ENCODE peak calls at places on chromosome 1, in ten cellular contexts. V, J, Z, O, C, L, M, X, D and T are unnamed samples.

GRCh38 chr1:177873238-177873637 is 96.6 kb downstream of the SEC16B start:
- DNase-seq in V (no peak), J (peak; percentile 94), Z (peak; percentile 77), O (peak; percentile 92), C (no peak), L (no peak), M (peak; percentile 90), X (no peak), D (no peak), T (no peak)

GRCh38 chr1:220458936-220459335 is 69.0 kb upstream of the MARK1 start:
- DNase-seq in V (no peak), J (no peak), Z (no peak), O (peak; percentile 22), C (no peak), L (no peak), M (peak; percentile 44), X (no peak), D (no peak), T (no peak)

GRCh38 chr1:145782166-145783099 is 41.5 kb downstream of the RNF115 start:
- DNase-seq in V (no peak), J (peak; percentile 94), Z (peak; percentile 69), O (peak; percentile 94), C (no peak), L (no peak), M (peak; percentile 71), X (no peak), D (no peak), T (no peak)

GRCh38 chr1:173527151-173527826 is 50.2 kb downstream of the PRDX6 start:
- DNase-seq in V (no peak), J (peak; percentile 81), Z (no peak), O (peak; percentile 83), C (no peak), L (no peak), M (peak; percentile 79), X (no peak), D (no peak), T (no peak)

GRCh38 chr1:1109743-1110142 is 6.1 kb downstream of the C1orf159 start:
- DNase-seq in V (no peak), J (no peak), Z (no peak), O (no peak), C (no peak), L (no peak), M (no peak), X (peak; percentile 77), D (no peak), T (no peak)

GRCh38 chr1:109821221-109821669 is 57.5 kb upstream of the EPS8L3 start:
- DNase-seq in V (peak; percentile 84), J (peak; percentile 99), Z (peak; percentile 83), O (peak; percentile 93), C (peak; percentile 34), L (peak; percentile 78), M (peak; percentile 88), X (no peak), D (no peak), T (no peak)

GRCh38 chr1:110173466-110174117 is 23.3 kb downstream of the SLC6A17 start:
- DNase-seq in V (no peak), J (no peak), Z (no peak), O (no peak), C (no peak), L (no peak), M (peak; percentile 46), X (no peak), D (no peak), T (no peak)

GRCh38 chr1:6574025-6574620 is 5.7 kb upstream of the ZBTB48 start:
- DNase-seq in V (no peak), J (no peak), Z (no peak), O (no peak), C (no peak), L (no peak), M (no peak), X (no peak), D (no peak), T (no peak)

DNA sequence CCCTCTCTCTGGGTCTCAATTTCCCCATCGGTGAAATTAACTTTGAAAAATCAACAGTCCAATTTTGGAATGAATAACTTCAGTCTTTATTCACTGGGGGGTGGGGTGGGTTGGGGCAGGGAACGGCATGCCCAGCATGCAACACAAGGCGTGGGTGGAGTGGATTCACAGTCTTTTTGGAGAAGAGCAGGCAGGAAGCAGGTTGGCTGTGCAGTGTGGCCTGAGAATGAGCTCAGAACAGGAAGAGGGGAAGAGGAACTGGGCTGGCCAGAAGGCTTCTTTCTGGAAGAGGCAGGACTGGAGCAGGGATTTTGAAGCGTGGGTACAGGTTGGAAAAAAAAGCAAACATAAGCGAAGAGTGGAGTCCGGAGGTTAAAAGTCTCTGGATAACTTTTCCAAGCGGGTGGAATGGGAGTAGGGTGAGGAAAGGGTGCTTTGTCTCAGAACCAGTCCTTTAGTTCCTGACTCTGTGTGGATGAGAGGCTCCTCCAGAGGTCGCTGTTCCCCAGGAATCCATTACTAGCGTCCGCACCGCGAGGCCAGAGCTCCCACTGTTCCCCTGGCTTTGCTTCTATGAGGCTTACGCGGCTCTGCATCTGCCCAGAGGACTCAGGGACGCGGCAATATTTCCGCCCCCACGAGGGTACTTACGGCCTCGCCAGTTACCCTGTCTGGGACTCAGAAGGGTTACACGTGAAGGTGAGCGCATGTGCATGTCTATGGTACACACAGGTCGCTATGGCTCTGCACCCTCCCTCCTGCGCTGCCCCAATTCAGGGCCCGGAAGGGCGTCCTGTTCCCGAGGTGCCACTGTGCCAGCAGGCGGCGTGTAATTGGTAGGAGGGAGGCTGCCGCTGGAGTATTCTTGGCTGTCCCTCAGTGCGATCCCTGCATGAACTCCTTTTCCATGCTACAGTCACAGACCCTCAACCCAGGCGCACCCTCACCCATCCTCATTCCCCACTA is 5.5 kb upstream of the FOXD2 start:
- DNase-seq in V (peak; percentile 89), J (peak; percentile 82), Z (no peak), O (peak; percentile 82), C (peak; percentile 78), L (peak; percentile 80), M (peak; percentile 76), X (peak; percentile 86), D (peak; percentile 85), T (peak; percentile 90)
- TF ChIP-seq CTCF in V (peak; percentile 81), J (peak; percentile 88), Z (peak; percentile 88), O (peak; percentile 84), C (peak; percentile 74), L (no peak), M (peak; percentile 83), X (peak; percentile 53), D (peak; percentile 74), T (peak; percentile 86)

GRCh38 chr1:21174638-21175323 is 1.9 kb downstream of the EIF4G3 start:
- DNase-seq in V (no peak), J (peak; percentile 83), Z (peak; percentile 30), O (peak; percentile 73), C (no peak), L (no peak), M (peak; percentile 79), X (no peak), D (no peak), T (no peak)

GRCh38 chr1:21174230-21174629 is 2.5 kb downstream of the EIF4G3 start:
- DNase-seq in V (no peak), J (no peak), Z (no peak), O (no peak), C (no peak), L (no peak), M (no peak), X (no peak), D (no peak), T (no peak)

GRCh38 chr1:21175670-21176581 is 771 bp downstream of the EIF4G3 start:
- DNase-seq in V (peak; percentile 78), J (no peak), Z (no peak), O (no peak), C (peak; percentile 23), L (no peak), M (peak; percentile 40), X (peak; percentile 37), D (peak; percentile 51), T (peak; percentile 52)

GRCh38 chr1:21175324-21175669 is 1.4 kb downstream of the EIF4G3 start:
- DNase-seq in V (peak; percentile 74), J (peak; percentile 57), Z (no peak), O (peak; percentile 44), C (peak; percentile 63), L (peak; percentile 66), M (peak; percentile 59), X (peak; percentile 49), D (no peak), T (no peak)

GRCh38 chr1:21176589-21177555 is at the start of gene EIF4G3:
- DNase-seq in V (peak; percentile 98), J (peak; percentile 93), Z (peak; percentile 93), O (peak; percentile 95), C (peak; percentile 100), L (peak; percentile 98), M (peak; percentile 97), X (peak; percentile 99), D (peak; percentile 98), T (peak; percentile 100)
- TF ChIP-seq CTCF in V (no peak), J (no peak), Z (no peak), O (no peak), C (no peak), L (no peak), M (no peak), X (no peak), D (no peak), T (no peak)

GRCh38 chr1:236166041-236166440 is 23.7 kb downstream of the GPR137B start:
- DNase-seq in V (no peak), J (no peak), Z (no peak), O (no peak), C (no peak), L (no peak), M (no peak), X (no peak), D (no peak), T (no peak)

GRCh38 chr1:236172041-236172579 is 29.8 kb downstream of the GPR137B start:
- DNase-seq in V (no peak), J (peak; percentile 31), Z (no peak), O (no peak), C (no peak), L (no peak), M (no peak), X (no peak), D (no peak), T (no peak)

GRCh38 chr1:236167154-236167553 is 24.8 kb downstream of the GPR137B start:
- DNase-seq in V (no peak), J (no peak), Z (no peak), O (no peak), C (no peak), L (no peak), M (no peak), X (no peak), D (no peak), T (no peak)

GRCh38 chr1:236167578-236167977 is 25.2 kb downstream of the GPR137B start:
- DNase-seq in V (no peak), J (no peak), Z (no peak), O (no peak), C (no peak), L (no peak), M (no peak), X (no peak), D (no peak), T (no peak)

DNA sequence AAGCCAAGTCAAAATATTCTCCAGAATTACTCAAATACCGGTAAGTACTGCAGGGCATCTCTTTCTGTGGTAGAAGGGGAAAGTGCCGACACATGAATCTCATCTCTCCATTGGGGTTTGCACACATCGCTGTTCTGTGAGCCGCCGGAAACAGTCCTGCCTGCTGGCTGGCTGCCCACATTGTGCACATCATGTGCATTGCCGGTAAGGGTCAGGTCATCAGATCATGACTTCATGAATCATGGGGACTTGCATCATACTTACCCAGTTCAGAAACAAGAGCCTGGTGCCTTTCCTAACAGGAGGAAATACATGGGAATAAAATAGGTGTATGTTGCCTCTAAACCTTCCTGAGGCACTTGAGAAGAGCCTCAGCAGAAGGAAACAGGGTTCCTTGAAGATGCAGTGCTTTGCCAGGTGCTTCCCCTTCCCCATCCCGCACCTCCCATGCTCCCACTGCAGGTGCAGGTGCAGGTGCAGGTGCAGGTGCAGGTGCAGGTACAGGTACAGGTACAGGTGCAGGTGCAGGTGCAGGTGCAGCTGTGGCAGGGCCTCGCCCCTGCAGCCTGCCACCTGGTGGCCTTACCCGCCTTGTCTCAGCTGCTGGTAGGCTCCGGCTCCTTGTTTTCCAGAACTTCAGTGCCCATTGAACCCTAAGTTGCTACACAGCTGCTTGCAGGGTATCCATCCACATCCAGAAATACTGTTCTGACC is 26.5 kb downstream of the GPR137B start:
- DNase-seq in V (no peak), J (peak; percentile 85), Z (no peak), O (peak; percentile 40), C (no peak), L (peak; percentile 66), M (peak; percentile 81), X (peak; percentile 52), D (no peak), T (no peak)
- TF ChIP-seq CTCF in V (peak; percentile 9), J (no peak), Z (no peak), O (peak; percentile 23), C (no peak), L (no peak), M (no peak), X (no peak), D (no peak), T (no peak)

DNA sequence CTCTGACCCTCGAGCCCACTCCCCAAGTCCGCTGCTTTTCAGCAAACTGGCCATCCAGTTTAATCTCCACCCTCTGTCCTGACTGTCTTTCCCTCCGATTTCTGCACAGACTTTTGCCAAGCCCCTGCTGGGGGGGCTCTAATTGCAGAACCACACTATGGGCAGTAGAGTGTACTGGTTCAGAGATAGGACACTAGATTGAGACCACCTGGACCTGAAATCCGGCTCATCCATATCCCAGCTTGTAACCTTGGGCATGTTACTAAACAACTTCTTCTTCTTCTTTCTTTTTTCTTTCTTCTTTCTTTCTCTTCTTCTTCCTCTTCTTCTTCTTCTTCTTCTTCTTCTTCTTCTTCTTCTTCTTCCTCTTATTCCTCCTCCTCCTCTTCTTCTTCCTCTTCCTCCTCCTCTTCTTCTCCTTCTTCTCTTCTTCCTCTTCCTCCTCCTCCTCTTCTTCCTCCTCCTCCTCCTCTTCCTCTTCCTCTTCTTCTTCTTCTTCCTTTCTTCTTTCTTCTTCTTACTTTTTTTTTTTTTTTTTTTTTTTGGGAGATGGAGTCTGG is 7.7 kb downstream of the LRRC71 start:
- DNase-seq in V (no peak), J (no peak), Z (no peak), O (no peak), C (no peak), L (no peak), M (no peak), X (no peak), D (no peak), T (no peak)
- TF ChIP-seq CTCF in V (no peak), J (no peak), Z (no peak), O (no peak), C (no peak), L (no peak), M (no peak), X (peak; percentile 1), D (no peak), T (peak; percentile 7)